ENCODE peak calls at places on chromosome X, in four cellular contexts. H is K562, X is H1, L is GM12878. N is an unnamed sample.

GRCh38 chrX:118383120-118383519 is 37.2 kb downstream of the WDR44 start:
- DNase-seq in H (no peak), X (no peak), L (no peak), N (no peak)

GRCh38 chrX:119273807-119274192 is 37.7 kb downstream of the PGRMC1 start:
- DNase-seq in H (no peak), X (no peak), L (no peak), N (no peak)

GRCh38 chrX:44382871-44383270 is 39.4 kb upstream of the EFHC2 start:
- DNase-seq in H (no peak), X (no peak), L (no peak), N (no peak)

GRCh38 chrX:122218666-122219065 is 965.4 kb upstream of the GRIA3 start:
- DNase-seq in H (no peak), X (no peak), L (no peak), N (no peak)

GRCh38 chrX:136711147-136711546 is 63.2 kb downstream of the CD40LG start:
- DNase-seq in H (no peak), X (no peak), L (no peak), N (no peak)

GRCh38 chrX:24081661-24082154 is 27.0 kb downstream of the EIF2S3 start:
- DNase-seq in H (no peak), X (peak), L (no peak), N (peak)

GRCh38 chrX:149462849-149463248 is 42.3 kb downstream of the IDS start:
- DNase-seq in H (no peak), X (no peak), L (no peak), N (no peak)

GRCh38 chrX:97539970-97540519 is 656.3 kb downstream of the RPA4 start:
- DNase-seq in H (no peak), X (no peak), L (no peak), N (peak)

GRCh38 chrX:69216911-69217310 is 51.7 kb upstream of the PJA1 start:
- DNase-seq in H (no peak), X (no peak), L (no peak), N (no peak)

GRCh38 chrX:71111141-71111843 is at the start of gene IL2RG:
- DNase-seq in H (peak), X (no peak), L (peak), N (no peak)

GRCh38 chrX:131617182-131617581 is 73.3 kb downstream of the OR13H1 start:
- DNase-seq in H (no peak), X (no peak), L (no peak), N (no peak)

GRCh38 chrX:129930941-129931410 is 25.0 kb downstream of the UTP14A start:
- DNase-seq in H (no peak), X (no peak), L (no peak), N (no peak)

GRCh38 chrX:129925305-129926092 is 19.5 kb downstream of the UTP14A start:
- DNase-seq in H (peak), X (peak), L (no peak), N (peak)
- TF ChIP-seq CREB1 in H (no peak), X (no peak), L (no peak), N (no peak)

GRCh38 chrX:2690856-2691542 is at the start of gene CD99:
- DNase-seq in H (peak), X (no peak), L (peak), N (peak)
- TF ChIP-seq CEBPB in H (no peak), X (no peak), L (no peak), N (no peak)

GRCh38 chrX:134803551-134804183 is 145.4 kb upstream of the PLAC1 start:
- DNase-seq in H (peak), X (no peak), L (no peak), N (peak)

GRCh38 chrX:134810211-134810610 is 151.9 kb upstream of the PLAC1 start:
- DNase-seq in H (no peak), X (no peak), L (no peak), N (no peak)

GRCh38 chrX:134806707-134807038 is 148.4 kb upstream of the PLAC1 start:
- DNase-seq in H (no peak), X (no peak), L (no peak), N (no peak)

GRCh38 chrX:134804779-134805178 is 146.5 kb upstream of the PLAC1 start:
- DNase-seq in H (no peak), X (no peak), L (no peak), N (no peak)

DNA sequence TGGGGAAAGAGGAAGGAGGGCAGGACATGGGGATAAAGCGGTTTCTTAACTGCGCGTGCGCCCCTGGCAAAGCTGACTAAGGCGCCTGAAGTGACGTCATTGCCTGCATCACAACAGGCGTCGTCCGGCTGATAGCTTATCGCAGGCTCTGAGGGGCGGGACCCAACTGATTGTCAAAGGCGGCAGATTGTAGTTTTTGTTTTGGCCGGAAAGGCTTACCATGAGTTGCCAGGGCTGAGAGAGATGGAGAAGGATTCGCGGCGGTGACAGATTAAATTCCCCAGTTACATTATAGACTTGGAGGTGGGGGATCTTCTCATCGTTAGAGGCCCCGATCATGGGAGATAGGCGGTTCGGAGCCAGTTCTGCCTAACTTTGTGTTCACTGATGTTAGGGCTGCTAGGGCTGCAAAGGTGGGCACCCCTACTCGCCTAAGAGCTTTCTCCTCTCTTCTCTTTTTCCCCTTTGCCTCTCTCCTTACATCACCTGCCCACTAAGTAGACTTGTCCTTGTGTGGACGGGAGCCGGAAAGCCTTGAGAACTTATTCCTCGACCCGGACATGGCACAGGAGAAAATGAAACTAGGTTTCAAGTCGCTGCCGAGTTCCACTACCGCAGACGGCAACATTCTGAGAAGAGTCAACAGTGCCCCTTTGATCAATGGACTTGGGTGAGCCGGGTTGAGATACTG is 148.9 kb upstream of the PLAC1 start:
- DNase-seq in H (peak), X (no peak), L (peak), N (peak)
- TF ChIP-seq EP300 in H (peak), X (no peak), L (peak), N (no peak)

DNA sequence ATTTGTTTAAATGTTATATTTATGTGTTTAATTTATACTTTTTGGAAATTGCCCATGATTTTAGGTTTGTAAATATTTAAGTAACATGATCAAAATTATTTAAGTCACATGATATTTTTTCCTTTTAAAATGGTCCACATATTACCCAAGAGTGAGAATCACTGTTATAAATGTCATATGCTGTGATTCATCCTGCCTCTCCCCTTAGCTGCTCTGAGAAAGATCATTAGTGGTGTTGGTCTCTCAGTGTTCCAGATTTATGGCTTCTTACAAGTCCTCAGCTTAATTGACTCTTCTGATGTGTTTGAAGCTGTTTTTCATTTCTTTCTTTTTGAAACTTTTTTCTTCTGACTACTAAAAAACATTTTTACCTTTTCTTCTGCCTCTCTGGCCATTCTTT is 70.1 kb downstream of the SPANXN4 start:
- DNase-seq in H (no peak), X (no peak), L (no peak), N (no peak)
- TF ChIP-seq CREB1 in H (no peak), X (no peak), L (no peak), N (no peak)

GRCh38 chrX:84248226-84248625 is 60.2 kb upstream of the RPS6KA6 start:
- DNase-seq in H (no peak), X (no peak), L (no peak), N (no peak)
- TF ChIP-seq CEBPB in H (no peak), X (no peak), L (no peak), N (no peak)

GRCh38 chrX:11949291-11949690 is 189.0 kb upstream of the FRMPD4 start:
- DNase-seq in H (no peak), X (no peak), L (no peak), N (no peak)

GRCh38 chrX:11954196-11954595 is 184.1 kb upstream of the FRMPD4 start:
- DNase-seq in H (no peak), X (no peak), L (no peak), N (no peak)

GRCh38 chrX:11952176-11952720 is 186.0 kb upstream of the FRMPD4 start:
- DNase-seq in H (no peak), X (no peak), L (no peak), N (no peak)

GRCh38 chrX:11953615-11954014 is 184.7 kb upstream of the FRMPD4 start:
- DNase-seq in H (no peak), X (no peak), L (no peak), N (no peak)
- TF ChIP-seq EP300 in H (no peak), X (no peak), L (no peak), N (no peak)

DNA sequence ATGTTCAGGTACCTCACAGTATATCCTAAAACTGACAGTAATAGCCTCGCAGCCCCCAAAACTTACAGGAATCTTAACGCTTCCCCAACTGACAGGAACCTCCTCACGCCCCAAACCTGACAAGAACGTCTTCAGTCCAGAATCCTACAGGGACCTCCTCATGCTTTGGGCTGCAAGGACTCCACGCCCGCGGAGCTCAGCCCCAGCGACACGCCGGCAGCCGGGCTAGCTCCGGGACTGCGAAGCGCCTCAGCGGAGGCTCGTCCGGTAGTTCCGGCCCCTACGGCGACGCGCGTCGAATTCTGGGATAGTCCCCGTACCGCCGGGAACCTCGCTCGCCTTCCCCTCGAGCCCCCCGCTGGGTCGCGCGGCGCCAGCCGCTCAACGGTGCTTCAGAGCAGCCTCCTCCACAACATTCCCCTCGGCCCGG is 562 bp downstream of the PHF8 start:
- DNase-seq in H (peak), X (no peak), L (no peak), N (no peak)
- TF ChIP-seq CREB1 in H (no peak), X (no peak), L (no peak), N (no peak)

N was measured in HepG2.